ENCODE peak calls at places on chromosomes 2 and 18, in five cellular contexts. O is sigmoid colon, F is osteoblast, I is tibial nerve, H is H1. U is an unnamed sample.

GRCh38 chr18:12604445-12605007 is 53.4 kb downstream of the SPIRE1 start:
- DNase-seq in H (no peak), O (no peak), F (no peak), I (no peak), U (no peak)

GRCh38 chr2:47559079-47559684 is 156.2 kb downstream of the MSH2 start:
- DNase-seq in H (no peak), O (no peak), I (no peak), F (no peak), U (no peak)

GRCh38 chr2:176637497-176638166 is 368.4 kb downstream of the MTX2 start:
- DNase-seq in F (peak; percentile 93), O (peak; percentile 81), H (peak; percentile 81), I (no peak), U (peak; percentile 70)

GRCh38 chr2:9984217-9984739 is 32.8 kb downstream of the GRHL1 start:
- DNase-seq in H (no peak), F (no peak), I (no peak), O (no peak), U (no peak)

GRCh38 chr2:105546623-105546964 is 147.7 kb upstream of the FHL2 start:
- DNase-seq in F (no peak), O (no peak), I (no peak), H (no peak), U (no peak)

GRCh38 chr2:227378371-227378782 is 729 bp downstream of the TM4SF20 start:
- DNase-seq in O (no peak), I (no peak), F (peak; percentile 73), H (no peak), U (no peak)

GRCh38 chr2:72937356-72937669 is 20.0 kb downstream of the EMX1 start:
- DNase-seq in O (no peak), I (no peak), H (no peak), F (no peak), U (no peak)

GRCh38 chr2:104969564-104969963 is 68.3 kb upstream of the MRPS9 start:
- DNase-seq in H (no peak), I (no peak), F (no peak), O (no peak), U (no peak)

GRCh38 chr2:44131177-44131576 is 37.5 kb upstream of the PPM1B start:
- DNase-seq in O (no peak), I (no peak), H (no peak), F (no peak), U (no peak)

GRCh38 chr2:15758779-15759343 is 167.2 kb downstream of the DDX1 start:
- DNase-seq in F (no peak), I (no peak), H (peak; percentile 14), O (no peak), U (no peak)

GRCh38 chr2:18645315-18645714 is 55.9 kb upstream of the NT5C1B start:
- DNase-seq in H (no peak), O (no peak), I (no peak), F (peak; percentile 60), U (no peak)

GRCh38 chr2:57796527-57796926 is 250.1 kb upstream of the VRK2 start:
- DNase-seq in O (no peak), H (no peak), F (no peak), I (no peak), U (no peak)

GRCh38 chr18:57951110-57951796 is 92.8 kb upstream of the NEDD4L start:
- DNase-seq in H (no peak), F (no peak), O (no peak), I (no peak), U (no peak)

GRCh38 chr2:113831156-113831555 is 58.7 kb upstream of the ACTR3 start:
- DNase-seq in O (no peak), I (no peak), F (peak; percentile 56), H (no peak), U (no peak)

GRCh38 chr2:7847321-7847720 is 834.5 kb upstream of the ID2 start:
- DNase-seq in I (no peak), O (no peak), H (peak; percentile 13), F (no peak), U (no peak)

GRCh38 chr2:24375349-24376087 is 15.2 kb upstream of the ITSN2 start:
- DNase-seq in I (no peak), O (no peak), H (peak; percentile 37), F (no peak), U (no peak)

GRCh38 chr2:40450066-40450841 is 1.6 kb downstream of the SLC8A1 start:
- DNase-seq in I (no peak), F (peak; percentile 84), O (peak; percentile 67), H (no peak), U (no peak)

GRCh38 chr2:73243884-73244570 is 9.9 kb downstream of the CCT7 start:
- DNase-seq in H (no peak), F (no peak), O (no peak), I (no peak), U (peak; percentile 60)

GRCh38 chr2:163732718-163733117 is 3.1 kb downstream of the FIGN start:
- DNase-seq in H (no peak), I (no peak), F (no peak), O (no peak), U (no peak)

GRCh38 chr2:221204699-221205098 is 367.4 kb downstream of the EPHA4 start:
- DNase-seq in O (no peak), H (no peak), I (no peak), F (no peak), U (no peak)

GRCh38 chr2:5164806-5165525 is 527.2 kb upstream of the SOX11 start:
- DNase-seq in F (no peak), H (no peak), O (no peak), I (no peak), U (no peak)

DNA sequence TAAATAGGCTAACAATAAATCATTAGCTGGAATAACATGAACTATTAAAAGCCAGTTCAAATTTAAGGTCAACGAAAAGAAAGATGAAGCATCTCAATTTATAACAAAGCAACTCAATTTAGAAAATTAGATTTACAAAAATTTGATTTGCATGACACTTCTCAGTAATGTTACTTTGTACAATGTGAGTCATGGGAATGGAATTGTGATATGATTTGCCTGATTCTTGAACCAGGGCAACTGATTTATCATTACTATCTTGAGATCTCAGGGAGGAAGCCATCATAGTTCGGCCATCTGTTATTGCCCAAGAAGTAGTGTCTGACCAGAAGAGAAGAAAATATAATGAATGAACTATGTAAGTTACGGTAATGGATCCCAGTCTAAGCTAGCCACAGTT is 193.1 kb downstream of the RIT2 start:
- DNase-seq in O (no peak), H (no peak), F (peak; percentile 0), I (no peak), U (no peak)
- H3K4me1 ChIP-seq in O (no peaks in the 10 kb centered on the region), H (no peaks in the 10 kb centered on the region), F (peaks cover 3% of the 10 kb centered on the region), I (no peaks in the 10 kb centered on the region), U (no peaks in the 10 kb centered on the region)

GRCh38 chr18:45951021-45951714 is 16.0 kb downstream of the EPG5 start:
- DNase-seq in F (peak; percentile 6), H (no peak), I (no peak), O (no peak), U (peak; percentile 69)

GRCh38 chr18:45958730-45959129 is 8.4 kb downstream of the EPG5 start:
- DNase-seq in O (no peak), H (no peak), I (no peak), F (no peak), U (no peak)

GRCh38 chr18:45958027-45958426 is 9.1 kb downstream of the EPG5 start:
- DNase-seq in H (no peak), F (no peak), O (no peak), I (no peak), U (no peak)

GRCh38 chr18:45957100-45957499 is 10.0 kb downstream of the EPG5 start:
- DNase-seq in O (no peak), I (no peak), F (peak; percentile 62), H (no peak), U (no peak)

DNA sequence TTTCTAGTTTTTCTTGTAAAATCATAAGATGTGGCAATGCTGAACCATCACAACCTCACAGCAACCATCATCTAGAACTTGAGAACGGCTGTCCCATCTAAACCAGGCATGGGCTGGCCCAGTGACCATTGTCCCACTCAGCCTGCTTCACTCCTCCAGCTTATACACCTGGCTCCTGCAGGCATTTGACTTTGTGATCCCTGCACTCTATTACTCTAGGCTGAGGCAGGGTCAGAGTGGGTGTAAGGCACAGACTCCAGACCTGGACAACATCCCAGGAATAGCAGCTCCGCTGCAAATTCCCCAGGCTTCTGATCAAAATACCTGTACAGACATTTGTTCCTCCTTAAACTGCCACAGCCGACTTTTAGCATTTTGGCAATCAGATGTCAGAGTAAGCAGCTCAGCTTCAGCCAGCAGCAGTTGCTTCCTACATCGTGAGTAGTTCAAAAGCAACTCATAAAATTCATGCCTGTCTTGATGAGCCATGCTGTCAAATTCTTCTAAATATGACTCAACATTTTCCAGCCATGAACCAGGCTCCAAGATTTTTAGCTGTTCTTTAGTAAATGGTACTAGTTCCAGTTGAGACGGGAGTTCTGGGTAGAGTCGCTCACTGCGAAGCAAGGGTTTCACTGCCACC is 12.9 kb downstream of the EPG5 start:
- DNase-seq in I (no peak), F (peak; percentile 73), H (no peak), O (no peak), U (no peak)
- H3K4me3 ChIP-seq in I (no peak overlapping the region), F (no peak overlapping the region), H (no peak overlapping the region), O (no peak overlapping the region), U (no peak overlapping the region)

DNA sequence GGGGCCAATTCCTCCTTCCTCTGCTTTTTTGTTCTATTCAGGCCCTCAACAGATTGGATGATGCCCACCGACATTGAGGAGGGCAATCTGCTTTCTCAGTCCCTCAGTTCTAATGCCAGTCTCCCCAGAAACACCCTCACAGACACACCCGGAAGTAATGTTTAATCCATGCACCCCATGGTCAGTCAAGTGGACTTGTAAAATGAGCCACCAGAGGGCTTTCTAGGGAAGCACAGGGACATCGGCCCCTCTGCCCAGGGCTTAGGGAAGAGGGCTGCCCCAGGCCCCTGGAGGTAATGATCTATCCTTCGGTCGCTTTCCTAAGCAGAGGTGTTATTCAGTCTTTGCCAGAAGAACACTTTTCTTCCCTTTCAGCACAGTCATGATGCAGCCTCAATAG is 107.4 kb downstream of the PDCL3 start:
- DNase-seq in I (no peak), H (no peak), O (no peak), F (no peak), U (no peak)
- TF ChIP-seq CTCF in I (no peak), H (no peak), O (no peak), F (peak; percentile 6), U (no peak)

DNA sequence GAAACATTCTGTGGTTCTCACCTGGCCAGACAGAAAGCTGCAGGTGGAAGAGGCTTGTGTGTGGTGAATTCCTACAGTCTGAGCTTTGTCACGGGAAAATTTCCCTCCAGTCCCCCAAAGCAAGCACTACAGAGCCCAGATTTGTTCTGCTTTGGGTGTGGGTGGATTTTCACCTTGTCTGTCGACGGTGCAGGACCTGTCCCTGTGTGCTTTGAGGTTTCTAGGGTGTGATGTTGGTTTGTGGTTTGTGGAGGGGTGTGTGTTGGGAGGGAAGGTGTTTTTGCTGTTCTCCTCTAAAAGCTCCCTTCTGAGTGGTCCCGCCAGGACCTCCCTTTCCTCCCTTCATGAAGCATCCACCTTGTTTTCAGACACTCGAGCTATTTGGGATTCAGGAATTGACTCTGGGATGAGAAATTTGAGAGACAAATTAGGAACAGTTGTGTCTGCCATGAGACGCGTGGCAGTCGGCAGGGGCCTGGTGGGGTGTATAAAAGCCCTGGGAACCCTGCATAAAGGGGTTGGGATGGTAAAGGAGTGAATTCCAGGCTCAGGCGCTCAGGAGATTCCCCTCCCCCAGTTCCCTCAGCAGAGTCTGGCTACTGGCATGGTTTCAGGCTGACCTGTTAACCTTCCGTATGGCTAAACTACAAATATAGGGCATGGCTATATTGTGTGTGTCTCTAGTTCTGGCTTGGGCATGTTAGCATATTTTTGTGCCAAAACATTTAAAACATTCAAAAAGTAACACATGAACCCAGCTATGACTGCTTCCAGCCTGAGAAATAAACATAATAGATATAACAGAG is 65.5 kb downstream of the DGKD start:
- DNase-seq in H (peak; percentile 49), O (no peak), F (no peak), I (no peak), U (no peak)
- H3K4me1 ChIP-seq in H (peaks cover 3% of the 10 kb centered on the region), O (peaks cover 47% of the 10 kb centered on the region), F (peaks cover 33% of the 10 kb centered on the region), I (peaks cover 20% of the 10 kb centered on the region), U (peaks cover 42% of the 10 kb centered on the region)

U was measured in upper lobe of right lung.